ENCODE peak calls at places on chromosomes 5 and 9, in ten cellular contexts. T is GM20000; M is stimulated activated CD8-positive, alpha-beta memory T cell treated with anti-CD3 and anti-CD28 coated beads, Interleukin-7, amount 100 ng/mL, for 24 hours; O is NCI-H2081; Q is HT-29; X is hepatic stellate cell; E is activated gamma-delta T cell treated with anti-CD3 and anti-CD28 coated beads, Interleukin-2, amount 50 U/mL, for 16 hours; Y is AG04449; G is activated CD8-positive, alpha-beta memory T cell treated with anti-CD3 and anti-CD28 coated beads for 4 hours; R is GM19239. J is an unnamed sample.

GRCh38 chr5:30894811-30895210 is 298.7 kb upstream of the CDH6 start:
- DNase-seq in O (no peak), M (no peak), R (no peak), G (no peak), X (no peak), Y (no peak), T (no peak), Q (no peak), E (no peak), J (no peak)

GRCh38 chr9:115593587-115594091 is 475.7 kb upstream of the TNC start:
- DNase-seq in Q (peak), G (no peak), X (peak), T (peak), M (no peak), O (peak), Y (no peak), E (no peak), R (peak), J (no peak)

GRCh38 chr9:96253059-96253696 is 48.8 kb downstream of the HSD17B3 start:
- DNase-seq in R (no peak), T (no peak), X (no peak), Q (no peak), Y (no peak), O (no peak), G (no peak), E (no peak), M (no peak), J (no peak)

GRCh38 chr9:115668506-115668905 is 485.1 kb upstream of the PAPPA start:
- DNase-seq in Q (no peak), G (no peak), Y (peak), T (no peak), X (peak), M (no peak), O (no peak), E (no peak), R (no peak), J (no peak)

GRCh38 chr9:93297659-93298497 is 113.9 kb downstream of the WNK2 start:
- DNase-seq in G (no peak), M (no peak), Q (no peak), Y (no peak), T (peak), X (no peak), E (no peak), R (no peak), O (peak), J (no peak)

GRCh38 chr5:10452768-10453331 is 11.2 kb downstream of the ROPN1L start:
- DNase-seq in R (peak), X (peak), Y (peak), G (no peak), E (no peak), Q (peak), T (peak), M (no peak), O (peak), J (no peak)

GRCh38 chr9:110197330-110198187 is 10.4 kb downstream of the C9orf152 start:
- DNase-seq in G (no peak), E (no peak), Q (no peak), M (no peak), R (no peak), T (no peak), O (no peak), X (peak), Y (no peak), J (no peak)

GRCh38 chr5:127400946-127401670 is 110.5 kb downstream of the MEGF10 start:
- DNase-seq in M (no peak), Y (no peak), Q (no peak), R (no peak), X (no peak), T (no peak), O (no peak), E (no peak), G (no peak), J (no peak)

GRCh38 chr5:96093890-96094381 is 132.3 kb upstream of the ELL2 start:
- DNase-seq in Y (no peak), G (no peak), R (no peak), M (no peak), Q (peak), O (no peak), E (no peak), T (no peak), X (no peak), J (no peak)

GRCh38 chr9:82148849-82149544 is 160.4 kb downstream of the SPATA31D1 start:
- DNase-seq in X (peak), M (no peak), Q (peak), E (no peak), Y (peak), T (no peak), R (no peak), O (no peak), G (no peak), J (no peak)

GRCh38 chr5:169944922-169945675 is 35.2 kb downstream of the INSYN2B start:
- DNase-seq in T (peak), M (no peak), E (no peak), X (no peak), O (no peak), Y (no peak), Q (no peak), R (no peak), G (no peak), J (no peak)

GRCh38 chr9:133050781-133051180 is 11.0 kb upstream of the CEL start:
- DNase-seq in X (no peak), E (no peak), Y (no peak), O (no peak), R (no peak), M (no peak), G (no peak), T (no peak), Q (peak), J (no peak)

GRCh38 chr5:68459093-68459492 is 243.5 kb downstream of the PIK3R1 start:
- DNase-seq in T (no peak), O (no peak), R (no peak), Q (no peak), X (no peak), E (no peak), G (no peak), Y (no peak), M (no peak), J (no peak)

GRCh38 chr9:128556276-128556675 is 3.9 kb downstream of the SPTAN1 start:
- DNase-seq in X (no peak), E (no peak), O (no peak), T (no peak), R (no peak), G (no peak), M (no peak), Y (no peak), Q (no peak), J (no peak)

GRCh38 chr9:106218427-106218826 is 524.1 kb downstream of the TMEM38B start:
- DNase-seq in Y (no peak), X (no peak), R (no peak), Q (no peak), T (no peak), E (no peak), M (no peak), G (no peak), O (no peak), J (no peak)

GRCh38 chr5:79853676-79854418 is 137.2 kb downstream of the MTX3 start:
- DNase-seq in O (no peak), T (no peak), E (no peak), Q (no peak), M (peak), X (no peak), R (no peak), G (no peak), Y (no peak), J (no peak)

GRCh38 chr9:20624201-20625002 is 2.1 kb upstream of the MLLT3 start:
- DNase-seq in Y (no peak), Q (peak), R (no peak), E (no peak), O (peak), G (no peak), X (peak), T (peak), M (no peak), J (no peak)

GRCh38 chr9:85995612-85996011 is 54.7 kb downstream of the NAA35 start:
- DNase-seq in E (no peak), R (no peak), G (no peak), X (no peak), Y (no peak), O (no peak), Q (no peak), T (no peak), M (no peak), J (no peak)

GRCh38 chr5:38078161-38078560 is 180.2 kb upstream of the EGFLAM start:
- DNase-seq in T (no peak), X (no peak), R (no peak), O (no peak), E (no peak), Q (no peak), M (no peak), Y (no peak), G (no peak), J (no peak)

GRCh38 chr9:99430301-99430700 is 208.2 kb downstream of the SEC61B start:
- DNase-seq in M (no peak), O (no peak), Q (no peak), E (no peak), G (no peak), T (no peak), R (no peak), X (peak), Y (no peak), J (no peak)

GRCh38 chr9:95494022-95494415 is 22.8 kb downstream of the PTCH1 start:
- DNase-seq in M (no peak), O (peak), Q (peak), Y (no peak), T (no peak), G (no peak), R (no peak), E (no peak), X (no peak), J (no peak)

GRCh38 chr5:172683696-172684464 is 42.8 kb downstream of the NEURL1B start:
- DNase-seq in E (no peak), Y (no peak), X (no peak), Q (no peak), O (no peak), G (no peak), R (no peak), M (peak), T (peak), J (no peak)

GRCh38 chr9:34446468-34446891 is 11.9 kb downstream of the FAM219A start:
- DNase-seq in Y (no peak), X (peak), E (no peak), M (no peak), O (no peak), Q (no peak), T (no peak), R (no peak), G (no peak), J (no peak)

GRCh38 chr5:56735845-56736641 is 79.3 kb upstream of the MAP3K1 start:
- DNase-seq in O (no peak), X (no peak), M (no peak), E (no peak), G (no peak), Y (no peak), R (no peak), Q (no peak), T (no peak), J (no peak)

GRCh38 chr9:18485691-18486090 is 11.7 kb downstream of the ADAMTSL1 start:
- DNase-seq in O (no peak), G (no peak), T (no peak), Y (no peak), E (no peak), M (no peak), Q (no peak), R (no peak), X (no peak), J (no peak)

GRCh38 chr9:35616681-35617459 is 1.3 kb downstream of the CD72 start:
- DNase-seq in O (no peak), G (peak), R (peak), Y (no peak), T (peak), X (peak), E (peak), M (peak), Q (no peak), J (peak)

GRCh38 chr5:14767942-14768837 is 103.4 kb downstream of the ANKH start:
- DNase-seq in Y (no peak), G (no peak), X (no peak), R (no peak), T (peak), O (peak), E (no peak), Q (peak), M (no peak), J (no peak)

GRCh38 chr9:37953775-37954437 is 50.0 kb upstream of the SLC25A51 start:
- DNase-seq in G (peak), R (peak), Q (no peak), O (no peak), E (no peak), T (peak), Y (peak), M (no peak), X (peak), J (peak)

GRCh38 chr9:134791009-134791408 is 89.6 kb upstream of the FCN2 start:
- DNase-seq in O (no peak), Q (no peak), Y (no peak), X (no peak), G (no peak), M (no peak), R (no peak), E (no peak), T (no peak), J (no peak)

GRCh38 chr5:59209758-59210359 is 627.0 kb downstream of the RAB3C start:
- DNase-seq in E (no peak), Y (no peak), M (no peak), O (no peak), G (no peak), T (no peak), R (no peak), X (no peak), Q (no peak), J (no peak)

GRCh38 chr5:89445106-89445745 is 562.2 kb upstream of the MEF2C start:
- DNase-seq in Y (no peak), E (no peak), Q (no peak), T (no peak), G (no peak), X (no peak), M (no peak), O (no peak), R (no peak), J (no peak)

GRCh38 chr9:129328357-129329103 is 150.5 kb upstream of the IER5L start:
- DNase-seq in T (no peak), M (no peak), E (no peak), Q (no peak), X (no peak), R (no peak), G (no peak), Y (no peak), O (no peak), J (no peak)

GRCh38 chr5:35884125-35884788 is 27.6 kb downstream of the IL7R start:
- DNase-seq in Y (peak), R (no peak), M (no peak), E (no peak), T (no peak), Q (no peak), O (no peak), G (no peak), X (peak), J (no peak)

GRCh38 chr9:126561582-126561981 is 52.1 kb upstream of the LMX1B start:
- DNase-seq in M (no peak), R (no peak), Q (no peak), T (no peak), O (no peak), Y (no peak), G (no peak), X (no peak), E (no peak), J (no peak)

GRCh38 chr5:77945874-77946273 is 169.7 kb upstream of the TBCA start:
- DNase-seq in G (no peak), M (no peak), Q (no peak), R (no peak), O (no peak), E (no peak), T (no peak), X (no peak), Y (no peak), J (no peak)

GRCh38 chr9:107430071-107430470 is 59.5 kb downstream of the KLF4 start:
- DNase-seq in R (no peak), O (no peak), Q (no peak), Y (no peak), M (no peak), X (no peak), E (no peak), G (no peak), T (no peak), J (no peak)

GRCh38 chr5:37208883-37209808 is 40.0 kb downstream of the CPLANE1 start:
- DNase-seq in X (peak), M (no peak), G (no peak), E (no peak), R (no peak), T (peak), Y (no peak), Q (no peak), O (no peak), J (no peak)

GRCh38 chr9:109258619-109259321 is 62.1 kb downstream of the EPB41L4B start:
- DNase-seq in X (no peak), Y (no peak), M (no peak), T (no peak), E (no peak), Q (no peak), R (no peak), O (peak), G (no peak), J (no peak)